ENCODE peak calls at places on chromosome 1, in five cellular contexts. O, L, K, I and A are unnamed samples.

GRCh38 chr1:26582053-26582835 is 52.7 kb downstream of the RPS6KA1 start:
- DNase-seq in O (no peak), L (no peak), K (no peak), I (no peak), A (no peak)

GRCh38 chr1:246297314-246298273 is 209.5 kb downstream of the SMYD3 start:
- DNase-seq in O (peak; percentile 24), L (no peak), K (no peak), I (no peak), A (no peak)

GRCh38 chr1:107786214-107786842 is 178.7 kb downstream of the VAV3 start:
- DNase-seq in O (no peak), L (no peak), K (no peak), I (no peak), A (no peak)

GRCh38 chr1:9150582-9151290 is 21.8 kb upstream of the GPR157 start:
- DNase-seq in O (no peak), L (no peak), K (no peak), I (no peak), A (no peak)

GRCh38 chr1:69702085-69702484 is 134.4 kb downstream of the LRRC7 start:
- DNase-seq in O (no peak), L (no peak), K (no peak), I (no peak), A (no peak)

GRCh38 chr1:212461916-212462660 is 29.4 kb downstream of the NENF start:
- DNase-seq in O (no peak), L (no peak), K (no peak), I (no peak), A (no peak)

GRCh38 chr1:182101415-182102041 is 40.0 kb upstream of the ZNF648 start:
- DNase-seq in O (no peak), L (no peak), K (no peak), I (no peak), A (no peak)

GRCh38 chr1:246576709-246577032 is 10.4 kb downstream of the CNST start:
- DNase-seq in O (no peak), L (no peak), K (no peak), I (no peak), A (no peak)

GRCh38 chr1:58156124-58156468 is 390.4 kb downstream of the OMA1 start:
- DNase-seq in O (no peak), L (no peak), K (no peak), I (no peak), A (no peak)

GRCh38 chr1:45722809-45723208 is 27.6 kb downstream of the IPP start:
- DNase-seq in O (peak; percentile 4), L (no peak), K (no peak), I (no peak), A (no peak)

GRCh38 chr1:30742300-30742962 is 15.1 kb downstream of the LAPTM5 start:
- DNase-seq in O (no peak), L (no peak), K (no peak), I (no peak), A (no peak)

GRCh38 chr1:78760858-78761257 is 111.2 kb downstream of the IFI44 start:
- DNase-seq in O (no peak), L (no peak), K (no peak), I (no peak), A (no peak)

GRCh38 chr1:112508242-112509004 is at the start of gene WNT2B:
- DNase-seq in O (peak; percentile 23), L (peak; percentile 3), K (peak; percentile 58), I (no peak), A (no peak)

GRCh38 chr1:48931571-48932251 is 155.0 kb upstream of the BEND5 start:
- DNase-seq in O (peak; percentile 70), L (no peak), K (no peak), I (no peak), A (peak; percentile 46)

GRCh38 chr1:108828074-108828961 is 28.6 kb downstream of the AKNAD1 start:
- DNase-seq in O (peak; percentile 96), L (peak; percentile 75), K (peak; percentile 76), I (no peak), A (no peak)

GRCh38 chr1:33387512-33388079 is 43.3 kb downstream of the PHC2 start:
- DNase-seq in O (peak; percentile 64), L (no peak), K (no peak), I (no peak), A (no peak)

GRCh38 chr1:23558140-23558871 is 995 bp downstream of the ID3 start:
- DNase-seq in O (peak; percentile 66), L (peak; percentile 80), K (no peak), I (no peak), A (peak; percentile 75)

GRCh38 chr1:61518670-61519400 is 206.1 kb downstream of the TM2D1 start:
- DNase-seq in O (peak; percentile 53), L (no peak), K (no peak), I (no peak), A (no peak)

GRCh38 chr1:43992232-43992995 is 1.0 kb downstream of the CCDC24 start:
- DNase-seq in O (no peak), L (no peak), K (no peak), I (no peak), A (no peak)

GRCh38 chr1:210584439-210585113 is 255.9 kb downstream of the HHAT start:
- DNase-seq in O (peak; percentile 97), L (peak; percentile 95), K (peak; percentile 92), I (peak; percentile 38), A (peak; percentile 68)